ENCODE peak calls at places on chromosomes 4 and X, in seven cellular contexts. One of them, this sample, is unnamed.

GRCh38 chr4:177381762-177382310 is 60.4 kb downstream of the AGA start:
- DNase-seq in GM23248: no peak
- DNase-seq in cardiac muscle cell: no peak
- DNase-seq in BE2C: no peak
- DNase-seq in hepatocyte: no peak
- DNase-seq in iPS DF 6.9: no peak
- DNase-seq in A673: no peak
- DNase-seq in this sample: no peak

GRCh38 chr4:15396157-15396800 is 31.6 kb upstream of the C1QTNF7 start:
- DNase-seq in GM23248: peak; percentile 55
- DNase-seq in cardiac muscle cell: peak; percentile 51
- DNase-seq in BE2C: peak; percentile 60
- DNase-seq in hepatocyte: peak; percentile 61
- DNase-seq in iPS DF 6.9: peak; percentile 52
- DNase-seq in A673: peak; percentile 72
- DNase-seq in this sample: peak; percentile 20

GRCh38 chr4:26322349-26322748 is 1.5 kb downstream of the RBPJ start:
- DNase-seq in GM23248: peak; percentile 57
- DNase-seq in cardiac muscle cell: no peak
- DNase-seq in BE2C: no peak
- DNase-seq in hepatocyte: no peak
- DNase-seq in iPS DF 6.9: no peak
- DNase-seq in A673: no peak
- DNase-seq in this sample: no peak

GRCh38 chr4:93373893-93374860 is 454.4 kb upstream of the ATOH1 start:
- DNase-seq in GM23248: no peak
- DNase-seq in cardiac muscle cell: no peak
- DNase-seq in BE2C: no peak
- DNase-seq in hepatocyte: no peak
- DNase-seq in iPS DF 6.9: no peak
- DNase-seq in A673: no peak
- DNase-seq in this sample: no peak

GRCh38 chr4:128600410-128600809 is 209.1 kb upstream of the JADE1 start:
- DNase-seq in GM23248: no peak
- DNase-seq in cardiac muscle cell: no peak
- DNase-seq in BE2C: no peak
- DNase-seq in hepatocyte: peak; percentile 19
- DNase-seq in iPS DF 6.9: no peak
- DNase-seq in A673: no peak
- DNase-seq in this sample: no peak

GRCh38 chr4:163484906-163485305 is 9.6 kb upstream of the TMA16 start:
- DNase-seq in GM23248: peak; percentile 47
- DNase-seq in cardiac muscle cell: peak; percentile 80
- DNase-seq in BE2C: peak; percentile 78
- DNase-seq in hepatocyte: peak; percentile 71
- DNase-seq in iPS DF 6.9: peak; percentile 39
- DNase-seq in A673: peak; percentile 83
- DNase-seq in this sample: peak; percentile 35

GRCh38 chrX:155985208-155985607 is 12.3 kb upstream of the IL9R start:
- DNase-seq in GM23248: no peak
- DNase-seq in cardiac muscle cell: no peak
- DNase-seq in BE2C: no peak
- DNase-seq in hepatocyte: no peak
- DNase-seq in iPS DF 6.9: no peak
- DNase-seq in A673: no peak
- DNase-seq in this sample: no peak

GRCh38 chr4:114694770-114695169 is 96.2 kb downstream of the UGT8 start:
- DNase-seq in GM23248: peak; percentile 54
- DNase-seq in cardiac muscle cell: peak; percentile 52
- DNase-seq in BE2C: no peak
- DNase-seq in hepatocyte: peak; percentile 46
- DNase-seq in iPS DF 6.9: no peak
- DNase-seq in A673: peak; percentile 51
- DNase-seq in this sample: no peak

GRCh38 chrX:134907302-134907701 is 83.5 kb upstream of the SMIM10 start:
- DNase-seq in GM23248: no peak
- DNase-seq in cardiac muscle cell: no peak
- DNase-seq in BE2C: no peak
- DNase-seq in hepatocyte: no peak
- DNase-seq in iPS DF 6.9: no peak
- DNase-seq in A673: no peak
- DNase-seq in this sample: no peak

GRCh38 chrX:9160698-9161329 is 126.9 kb upstream of the FAM9B start:
- DNase-seq in GM23248: no peak
- DNase-seq in cardiac muscle cell: no peak
- DNase-seq in BE2C: no peak
- DNase-seq in hepatocyte: no peak
- DNase-seq in iPS DF 6.9: no peak
- DNase-seq in A673: no peak
- DNase-seq in this sample: no peak

GRCh38 chrX:109822861-109823260 is 89.8 kb upstream of the ACSL4 start:
- DNase-seq in GM23248: no peak
- DNase-seq in cardiac muscle cell: no peak
- DNase-seq in BE2C: no peak
- DNase-seq in hepatocyte: no peak
- DNase-seq in iPS DF 6.9: no peak
- DNase-seq in A673: peak; percentile 43
- DNase-seq in this sample: peak; percentile 16

GRCh38 chr4:48153791-48154550 is 19.9 kb upstream of the TXK start:
- DNase-seq in GM23248: no peak
- DNase-seq in cardiac muscle cell: no peak
- DNase-seq in BE2C: no peak
- DNase-seq in hepatocyte: no peak
- DNase-seq in iPS DF 6.9: no peak
- DNase-seq in A673: no peak
- DNase-seq in this sample: no peak

GRCh38 chrX:8738588-8739189 is 6.8 kb upstream of the ANOS1 start:
- DNase-seq in GM23248: peak; percentile 60
- DNase-seq in cardiac muscle cell: peak; percentile 83
- DNase-seq in BE2C: peak; percentile 18
- DNase-seq in hepatocyte: peak; percentile 58
- DNase-seq in iPS DF 6.9: no peak
- DNase-seq in A673: peak; percentile 65
- DNase-seq in this sample: peak; percentile 4

GRCh38 chr4:184103755-184104367 is 113.8 kb downstream of the ENPP6 start:
- DNase-seq in GM23248: no peak
- DNase-seq in cardiac muscle cell: peak; percentile 60
- DNase-seq in BE2C: peak; percentile 32
- DNase-seq in hepatocyte: no peak
- DNase-seq in iPS DF 6.9: no peak
- DNase-seq in A673: no peak
- DNase-seq in this sample: no peak

GRCh38 chrX:106906361-106906760 is 3.2 kb upstream of the RIPPLY1 start:
- DNase-seq in GM23248: no peak
- DNase-seq in cardiac muscle cell: peak; percentile 45
- DNase-seq in BE2C: no peak
- DNase-seq in hepatocyte: peak; percentile 23
- DNase-seq in iPS DF 6.9: no peak
- DNase-seq in A673: no peak
- DNase-seq in this sample: no peak

GRCh38 chrX:40152706-40153334 is 55.1 kb upstream of the BCOR start:
- DNase-seq in GM23248: peak; percentile 62
- DNase-seq in cardiac muscle cell: no peak
- DNase-seq in BE2C: peak; percentile 45
- DNase-seq in hepatocyte: peak; percentile 44
- DNase-seq in iPS DF 6.9: no peak
- DNase-seq in A673: peak; percentile 48
- DNase-seq in this sample: peak; percentile 72

GRCh38 chr4:145177906-145178538 is 2.4 kb downstream of the OTUD4 start:
- DNase-seq in GM23248: peak; percentile 58
- DNase-seq in cardiac muscle cell: no peak
- DNase-seq in BE2C: no peak
- DNase-seq in hepatocyte: peak; percentile 10
- DNase-seq in iPS DF 6.9: no peak
- DNase-seq in A673: peak; percentile 15
- DNase-seq in this sample: no peak

GRCh38 chr4:174423257-174423944 is 98.9 kb downstream of the HPGD start:
- DNase-seq in GM23248: peak; percentile 86
- DNase-seq in cardiac muscle cell: peak; percentile 10
- DNase-seq in BE2C: peak; percentile 14
- DNase-seq in hepatocyte: peak; percentile 30
- DNase-seq in iPS DF 6.9: no peak
- DNase-seq in A673: peak; percentile 58
- DNase-seq in this sample: peak; percentile 92

GRCh38 chr4:139208404-139208945 is 31.5 kb upstream of the ELF2 start:
- DNase-seq in GM23248: peak; percentile 93
- DNase-seq in cardiac muscle cell: no peak
- DNase-seq in BE2C: no peak
- DNase-seq in hepatocyte: no peak
- DNase-seq in iPS DF 6.9: no peak
- DNase-seq in A673: no peak
- DNase-seq in this sample: no peak

GRCh38 chrX:7146703-7147430 is 645 bp upstream of the STS start:
- DNase-seq in GM23248: peak; percentile 36
- DNase-seq in cardiac muscle cell: no peak
- DNase-seq in BE2C: no peak
- DNase-seq in hepatocyte: no peak
- DNase-seq in iPS DF 6.9: no peak
- DNase-seq in A673: no peak
- DNase-seq in this sample: no peak

GRCh38 chr4:152536545-152537182 is 772 bp upstream of the FBXW7 start:
- DNase-seq in GM23248: peak; percentile 73
- DNase-seq in cardiac muscle cell: peak; percentile 52
- DNase-seq in BE2C: no peak
- DNase-seq in hepatocyte: peak; percentile 83
- DNase-seq in iPS DF 6.9: no peak
- DNase-seq in A673: peak; percentile 60
- DNase-seq in this sample: no peak

GRCh38 chr4:55111601-55112000 is 13.8 kb downstream of the KDR start:
- DNase-seq in GM23248: no peak
- DNase-seq in cardiac muscle cell: no peak
- DNase-seq in BE2C: no peak
- DNase-seq in hepatocyte: no peak
- DNase-seq in iPS DF 6.9: no peak
- DNase-seq in A673: no peak
- DNase-seq in this sample: no peak

GRCh38 chr4:55103224-55103623 is 22.2 kb downstream of the KDR start:
- DNase-seq in GM23248: no peak
- DNase-seq in cardiac muscle cell: no peak
- DNase-seq in BE2C: no peak
- DNase-seq in hepatocyte: no peak
- DNase-seq in iPS DF 6.9: no peak
- DNase-seq in A673: no peak
- DNase-seq in this sample: no peak

DNA sequence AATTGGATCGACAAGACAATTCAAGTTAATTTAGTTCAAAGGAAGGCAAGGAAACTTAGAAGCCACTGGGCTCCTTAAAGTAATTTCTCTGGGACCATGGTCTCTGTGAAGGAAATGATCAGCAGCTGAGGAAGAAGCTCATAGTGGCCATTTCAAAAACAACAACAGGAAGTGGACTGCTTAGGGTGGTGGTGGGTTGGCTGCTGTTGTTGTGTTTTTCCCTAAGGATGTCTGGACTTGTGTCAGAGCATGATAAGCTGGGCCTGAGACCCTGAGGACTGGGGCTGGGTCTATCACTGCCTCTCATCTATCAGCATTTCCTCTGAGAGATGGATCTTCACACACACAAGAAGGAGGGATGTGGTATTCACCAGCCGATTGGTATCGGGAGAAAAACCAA is 18.3 kb downstream of the KDR start:
- DNase-seq in GM23248: no peak
- DNase-seq in cardiac muscle cell: no peak
- DNase-seq in BE2C: no peak
- DNase-seq in hepatocyte: no peak
- DNase-seq in iPS DF 6.9: no peak
- DNase-seq in A673: no peak
- DNase-seq in this sample: no peak
- H3K36me3 ChIP-seq in GM23248: no peaks in the 10 kb centered on the region
- H3K36me3 ChIP-seq in cardiac muscle cell: peaks cover 74% of the 10 kb centered on the region
- H3K36me3 ChIP-seq in BE2C: no peaks in the 10 kb centered on the region
- H3K36me3 ChIP-seq in hepatocyte: peaks cover 3% of the 10 kb centered on the region
- H3K36me3 ChIP-seq in iPS DF 6.9: peaks cover 23% of the 10 kb centered on the region
- H3K36me3 ChIP-seq in A673: no peaks in the 10 kb centered on the region
- H3K36me3 ChIP-seq in this sample: no peaks in the 10 kb centered on the region

DNA sequence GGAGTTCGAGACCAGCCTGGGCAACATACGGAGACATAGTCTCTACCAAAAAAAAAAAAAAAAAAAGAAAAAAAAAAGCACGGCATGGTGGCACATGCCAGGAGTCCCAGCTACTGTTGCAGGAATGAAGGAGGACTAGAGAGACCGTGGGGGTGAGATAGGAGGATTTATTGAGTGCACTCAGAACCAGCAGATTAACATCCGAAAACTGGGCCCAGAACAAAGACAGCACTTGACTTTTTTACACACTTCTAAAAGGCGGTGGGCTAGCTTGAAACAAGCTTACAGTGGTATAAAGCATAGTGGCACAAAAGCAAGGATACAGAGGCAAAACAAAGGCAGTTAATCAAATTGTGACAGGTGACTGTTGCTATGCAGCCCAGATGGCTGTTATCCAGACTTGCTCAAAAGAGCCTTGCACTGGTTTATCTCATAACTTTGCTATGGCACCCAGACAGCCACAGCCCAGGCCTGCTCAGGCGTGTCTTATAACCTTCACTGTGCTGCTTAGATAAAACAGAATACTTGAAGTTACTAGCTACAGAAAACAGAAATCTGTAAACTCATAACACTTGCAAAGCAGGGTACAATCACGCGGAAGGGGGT is 10.0 kb upstream of the PI4K2B start:
- DNase-seq in GM23248: peak; percentile 8
- DNase-seq in cardiac muscle cell: no peak
- DNase-seq in BE2C: peak; percentile 12
- DNase-seq in hepatocyte: no peak
- DNase-seq in iPS DF 6.9: peak; percentile 64
- DNase-seq in A673: peak; percentile 18
- DNase-seq in this sample: peak; percentile 7
- H3K9me3 ChIP-seq in GM23248: no peaks in the 10 kb centered on the region
- H3K9me3 ChIP-seq in cardiac muscle cell: no peaks in the 10 kb centered on the region
- H3K9me3 ChIP-seq in BE2C: no peaks in the 10 kb centered on the region
- H3K9me3 ChIP-seq in hepatocyte: peaks cover 9% of the 10 kb centered on the region
- H3K9me3 ChIP-seq in iPS DF 6.9: peaks cover 1% of the 10 kb centered on the region
- H3K9me3 ChIP-seq in A673: peaks cover 32% of the 10 kb centered on the region
- H3K9me3 ChIP-seq in this sample: peaks cover 4% of the 10 kb centered on the region

GRCh38 chr4:118762146-118762545 is 73.8 kb downstream of the SEC24D start:
- DNase-seq in GM23248: no peak
- DNase-seq in cardiac muscle cell: no peak
- DNase-seq in BE2C: peak; percentile 42
- DNase-seq in hepatocyte: no peak
- DNase-seq in iPS DF 6.9: no peak
- DNase-seq in A673: no peak
- DNase-seq in this sample: no peak
- H3K36me3 ChIP-seq in GM23248: peaks cover 70% of the 10 kb centered on the region
- H3K36me3 ChIP-seq in cardiac muscle cell: peaks cover 29% of the 10 kb centered on the region
- H3K36me3 ChIP-seq in BE2C: peaks cover 42% of the 10 kb centered on the region
- H3K36me3 ChIP-seq in hepatocyte: no peaks in the 10 kb centered on the region
- H3K36me3 ChIP-seq in iPS DF 6.9: peaks cover 6% of the 10 kb centered on the region
- H3K36me3 ChIP-seq in A673: peaks cover 16% of the 10 kb centered on the region
- H3K36me3 ChIP-seq in this sample: peaks cover 66% of the 10 kb centered on the region

GRCh38 chr4:170278481-170278880 is 188.7 kb upstream of the AADAT start:
- DNase-seq in GM23248: no peak
- DNase-seq in cardiac muscle cell: no peak
- DNase-seq in BE2C: no peak
- DNase-seq in hepatocyte: no peak
- DNase-seq in iPS DF 6.9: no peak
- DNase-seq in A673: no peak
- DNase-seq in this sample: no peak

DNA sequence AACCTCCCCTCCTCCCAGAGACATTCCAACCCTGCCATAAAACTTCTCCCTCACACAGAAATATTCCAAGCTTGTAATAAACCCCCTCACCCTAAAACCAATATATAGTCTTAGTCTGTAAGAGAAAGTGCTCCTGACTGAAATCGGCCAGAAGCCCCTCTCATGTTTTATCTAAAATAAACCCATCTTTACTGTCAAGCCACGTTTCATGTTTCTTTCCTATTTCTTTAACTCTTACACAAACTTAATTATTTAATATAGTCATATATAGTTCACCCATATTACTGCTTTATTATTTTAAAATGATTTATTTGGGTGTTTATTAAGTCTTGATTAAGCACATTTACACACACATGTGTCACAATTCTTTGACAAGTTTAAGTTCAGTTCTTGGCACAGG is 191.3 kb upstream of the AADAT start:
- DNase-seq in GM23248: no peak
- DNase-seq in cardiac muscle cell: no peak
- DNase-seq in BE2C: no peak
- DNase-seq in hepatocyte: no peak
- DNase-seq in iPS DF 6.9: no peak
- DNase-seq in A673: no peak
- DNase-seq in this sample: no peak
- H3K9me3 ChIP-seq in GM23248: no peaks in the 10 kb centered on the region
- H3K9me3 ChIP-seq in cardiac muscle cell: no peaks in the 10 kb centered on the region
- H3K9me3 ChIP-seq in BE2C: no peaks in the 10 kb centered on the region
- H3K9me3 ChIP-seq in hepatocyte: no peaks in the 10 kb centered on the region
- H3K9me3 ChIP-seq in iPS DF 6.9: no peaks in the 10 kb centered on the region
- H3K9me3 ChIP-seq in A673: no peaks in the 10 kb centered on the region
- H3K9me3 ChIP-seq in this sample: no peaks in the 10 kb centered on the region

This sample was measured in MG63.